ENCODE peak calls at places on chromosomes 16 and 17, in five cellular contexts. F is AG04450, W is A549, T is fibroblast of pulmonary artery, Z is bronchial epithelial cell. D is an unnamed sample.
A peak's percentile ranks its signal among the peaks of the same experiment; 100 is the strongest.

GRCh38 chr16:82882982-82883863 is 256.5 kb downstream of the CDH13 start:
- DNase-seq in F (no peak), W (no peak), T (no peak), Z (no peak), D (no peak)

GRCh38 chr16:25916091-25916490 is 224.3 kb downstream of the HS3ST4 start:
- DNase-seq in F (no peak), W (no peak), T (no peak), Z (no peak), D (no peak)

GRCh38 chr16:66695935-66696668 is 441 bp downstream of the CMTM4 start:
- DNase-seq in F (no peak), W (peak; percentile 24), T (peak; percentile 15), Z (no peak), D (no peak)

GRCh38 chr17:69084911-69085310 is 24.2 kb upstream of the ABCA9 start:
- DNase-seq in F (no peak), W (peak; percentile 32), T (no peak), Z (peak; percentile 35), D (no peak)

GRCh38 chr17:8163978-8164814 is 1.4 kb upstream of the VAMP2 start:
- DNase-seq in F (no peak), W (peak; percentile 76), T (peak; percentile 55), Z (peak; percentile 22), D (no peak)

GRCh38 chr17:57551321-57552079 is 193.6 kb downstream of the CCDC182 start:
- DNase-seq in F (no peak), W (no peak), T (no peak), Z (no peak), D (no peak)

GRCh38 chr17:75783803-75784472 is 668 bp upstream of the UNK start:
- DNase-seq in F (no peak), W (no peak), T (no peak), Z (no peak), D (no peak)

GRCh38 chr17:49951362-49952080 is 17.5 kb upstream of the DLX4 start:
- DNase-seq in F (no peak), W (no peak), T (no peak), Z (no peak), D (no peak)

GRCh38 chr16:18804540-18804939 is 3.2 kb upstream of the ARL6IP1 start:
- DNase-seq in F (no peak), W (no peak), T (peak; percentile 8), Z (no peak), D (no peak)

GRCh38 chr16:83898463-83899271 is at the start of gene MLYCD:
- DNase-seq in F (no peak), W (peak; percentile 55), T (peak; percentile 71), Z (peak; percentile 47), D (peak; percentile 57)

GRCh38 chr16:81005644-81006471 is 827 bp downstream of the CMC2 start:
- DNase-seq in F (no peak), W (peak; percentile 57), T (peak; percentile 34), Z (peak; percentile 20), D (peak; percentile 35)

GRCh38 chr16:85349413-85350145 is 237.3 kb upstream of the CIBAR2 start:
- DNase-seq in F (no peak), W (no peak), T (no peak), Z (no peak), D (no peak)

GRCh38 chr17:42918902-42919521 is 18.4 kb downstream of the G6PC1 start:
- DNase-seq in F (no peak), W (no peak), T (no peak), Z (peak; percentile 17), D (no peak)

GRCh38 chr16:68230956-68231355 is 5.0 kb downstream of the ESRP2 start:
- DNase-seq in F (no peak), W (no peak), T (no peak), Z (no peak), D (no peak)

GRCh38 chr17:66123163-66123562 is 68.8 kb downstream of the CEP112 start:
- DNase-seq in F (no peak), W (no peak), T (peak; percentile 17), Z (peak; percentile 20), D (peak; percentile 24)

GRCh38 chr16:1487395-1488053 is 1.2 kb downstream of the PTX4 start:
- DNase-seq in F (no peak), W (no peak), T (no peak), Z (no peak), D (no peak)

GRCh38 chr17:77266891-77267341 is 126.1 kb downstream of the SEC14L1 start:
- DNase-seq in F (no peak), W (no peak), T (no peak), Z (peak; percentile 60), D (no peak)

GRCh38 chr16:54374136-54374535 is 87.5 kb upstream of the IRX3 start:
- DNase-seq in F (no peak), W (no peak), T (peak; percentile 14), Z (no peak), D (no peak)

GRCh38 chr17:20266806-20267458 is 200.4 kb downstream of the LGALS9B start:
- DNase-seq in F (peak; percentile 60), W (no peak), T (peak; percentile 22), Z (peak; percentile 66), D (peak; percentile 65)

GRCh38 chr17:29042026-29042678 is 789 bp upstream of the PIPOX start:
- DNase-seq in F (no peak), W (no peak), T (no peak), Z (no peak), D (no peak)

GRCh38 chr17:7523033-7523432 is 25.8 kb upstream of the TNFSF12 start:
- DNase-seq in F (no peak), W (peak; percentile 63), T (peak; percentile 36), Z (no peak), D (peak; percentile 8)

DNA sequence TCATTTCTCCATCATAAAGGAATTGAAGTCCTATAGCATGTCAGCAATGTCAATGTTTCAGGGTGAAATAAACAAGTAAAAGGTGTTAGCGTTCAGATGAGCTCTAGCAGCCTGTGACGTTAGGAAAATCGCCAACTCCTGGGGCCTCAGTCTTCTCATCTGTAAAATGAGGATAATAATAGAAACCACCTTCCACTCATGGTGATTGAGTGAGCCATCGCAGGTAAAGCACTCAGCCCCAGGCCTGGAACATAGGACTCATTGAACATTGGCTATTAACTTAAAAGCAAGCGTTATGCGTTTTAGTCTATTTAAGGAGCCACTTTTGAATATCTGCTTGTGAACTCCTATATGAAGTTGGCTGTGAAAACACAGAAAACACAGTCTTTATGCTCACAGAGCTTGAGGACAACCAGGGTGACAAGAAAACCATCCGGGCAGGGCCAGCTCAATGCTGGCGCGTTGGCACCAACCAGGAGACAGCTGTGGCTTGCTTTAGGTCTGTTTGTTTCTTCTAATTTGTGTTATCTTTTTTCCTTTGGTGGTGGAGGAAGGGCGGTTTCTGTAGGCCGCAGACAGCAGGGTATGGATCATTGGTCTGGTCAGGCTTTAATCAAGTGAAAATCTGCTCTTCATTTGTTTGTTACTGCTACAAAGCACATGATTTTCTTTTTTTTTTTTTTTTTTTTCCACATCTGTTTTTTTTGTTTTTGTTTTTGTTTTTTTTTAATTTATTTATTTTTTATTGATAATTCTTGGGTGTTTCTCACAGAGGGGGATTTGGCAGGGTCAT is 35.7 kb upstream of the MED9 start:
- DNase-seq in F (no peak), W (no peak), T (no peak), Z (no peak), D (no peak)
- TF ChIP-seq CTCF in F (no peak), W (no peak), T (no peak), Z (no peak), D (no peak)

DNA sequence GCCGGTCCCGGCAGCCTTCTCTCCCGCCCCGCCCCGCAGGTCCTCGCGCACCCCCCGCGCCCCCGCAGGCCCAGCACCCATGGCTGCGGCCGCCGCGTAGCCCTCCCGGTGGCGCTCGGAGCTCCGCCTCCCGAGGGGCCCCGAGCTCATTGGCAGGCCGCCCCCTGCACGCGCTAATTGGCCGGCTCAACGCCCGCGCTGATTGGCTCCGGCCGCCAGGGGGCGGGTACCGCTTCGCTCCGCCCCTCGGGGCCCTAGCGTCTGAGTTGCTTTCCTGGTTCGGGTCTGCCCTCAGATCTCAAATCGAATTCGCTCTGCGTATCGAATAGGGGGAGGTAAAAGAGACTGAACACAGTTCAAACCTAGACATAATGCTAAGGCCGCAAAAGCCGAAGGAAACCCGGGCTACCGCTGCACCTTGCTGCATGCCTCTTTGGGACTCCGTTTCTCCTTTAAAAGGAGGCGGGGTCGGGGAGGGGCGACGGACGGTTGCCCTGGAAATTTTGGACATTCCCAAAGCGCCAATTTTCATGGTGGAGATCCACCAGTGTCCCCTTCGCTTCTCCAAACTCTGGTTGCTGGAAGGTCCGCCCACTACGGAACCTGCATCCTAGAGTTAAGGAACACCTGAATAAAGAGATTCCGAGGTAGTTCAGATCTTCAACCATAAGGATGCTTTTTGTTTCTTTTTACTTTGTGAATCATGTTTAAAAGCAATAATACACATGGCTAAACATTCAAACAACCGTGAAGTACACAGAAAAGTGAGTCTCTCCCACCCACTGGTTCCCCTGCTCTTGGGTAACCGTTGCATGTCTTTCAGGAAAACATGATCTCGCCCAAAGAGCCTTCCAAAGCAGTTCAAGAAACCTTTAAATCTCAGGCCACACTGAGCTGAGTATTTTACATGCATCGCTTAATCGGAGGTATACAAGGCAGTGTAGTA is at the start of gene DEXI:
- DNase-seq in F (peak; percentile 66), W (peak; percentile 87), T (peak; percentile 88), Z (peak; percentile 73), D (peak; percentile 86)
- TF ChIP-seq CTCF in F (no peak), W (no peak), T (no peak), Z (no peak), D (no peak)

GRCh38 chr16:30843501-30843900 is 50.4 kb downstream of the BCL7C start:
- DNase-seq in F (no peak), W (no peak), T (no peak), Z (no peak), D (no peak)
- TF ChIP-seq CTCF in F (no peak), W (no peak), T (no peak), Z (no peak), D (no peak)

DNA sequence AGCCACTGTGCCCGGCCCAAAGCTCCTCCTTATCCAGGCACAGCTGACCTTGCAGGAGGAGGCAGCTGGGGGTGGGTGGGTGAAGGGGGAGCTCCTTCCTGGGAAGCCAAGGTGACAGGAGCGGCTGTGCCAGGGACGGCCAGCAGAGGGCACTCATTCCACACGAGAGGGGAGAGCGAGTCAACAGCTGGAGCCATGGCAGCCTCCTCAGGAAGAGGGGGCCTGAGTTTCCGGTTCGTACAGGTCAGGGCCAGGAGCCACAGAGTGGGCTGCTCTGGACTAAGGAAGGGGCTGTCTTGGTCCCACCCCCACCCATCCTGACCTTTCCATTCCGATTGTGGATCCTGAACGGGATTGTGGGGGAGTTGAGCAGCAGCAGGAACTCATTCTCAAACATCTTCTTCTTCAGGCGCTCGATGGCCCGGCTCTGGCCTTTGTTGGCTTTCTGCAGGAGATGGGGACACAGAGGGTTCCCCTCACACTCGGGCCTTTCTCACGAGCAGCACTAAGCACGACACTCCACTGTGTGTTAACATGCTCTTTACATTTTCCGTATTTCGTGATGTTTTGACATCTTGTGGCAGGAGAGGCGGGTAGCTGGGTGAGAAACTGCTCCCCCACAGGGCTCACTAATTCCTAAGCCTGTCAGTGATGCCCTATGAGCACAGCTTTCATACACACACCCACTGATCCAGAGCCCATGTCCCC is 61.6 kb downstream of the TIMM22 start:
- DNase-seq in F (no peak), W (peak; percentile 76), T (peak; percentile 55), Z (peak; percentile 45), D (peak; percentile 26)
- TF ChIP-seq CTCF in F (peak; percentile 43), W (peak; percentile 88), T (peak; percentile 41), Z (peak; percentile 65), D (peak; percentile 42)

GRCh38 chr17:30299000-30299399 is 7.3 kb upstream of the BLMH start:
- DNase-seq in F (no peak), W (peak; percentile 34), T (peak; percentile 56), Z (no peak), D (peak; percentile 27)
- TF ChIP-seq CTCF in F (peak; percentile 50), W (peak; percentile 67), T (peak; percentile 56), Z (peak; percentile 22), D (peak; percentile 49)